ENCODE peak calls at places on chromosomes 1 and 21, in four cellular contexts. D is HuH-7.5; R is heart left ventricle; A is activated CD8-positive, alpha-beta memory T cell treated with anti-CD3 and anti-CD28 coated beads, Interleukin-2, amount 50 U/mL, for 48 hours. Z is an unnamed sample.

GRCh38 chr1:219413523-219413922 is 199.4 kb downstream of the ZC3H11B start:
- DNase-seq in D (no peak), R (peak), A (no peak), Z (peak)

GRCh38 chr1:107184888-107185287 is 44.0 kb downstream of the NTNG1 start:
- DNase-seq in D (no peak), R (no peak), A (no peak), Z (no peak)

GRCh38 chr1:55584521-55585401 is 369.6 kb upstream of the USP24 start:
- DNase-seq in D (no peak), R (no peak), A (no peak), Z (no peak)

GRCh38 chr1:228370941-228371740 is 35.5 kb downstream of the TRIM11 start:
- DNase-seq in D (no peak), R (peak), A (no peak), Z (no peak)

GRCh38 chr1:87171199-87171598 is 157.5 kb upstream of the LMO4 start:
- DNase-seq in D (no peak), R (no peak), A (no peak), Z (no peak)

GRCh38 chr1:109557520-109557919 is 9.1 kb downstream of the GNAI3 start:
- DNase-seq in D (no peak), R (no peak), A (no peak), Z (no peak)

GRCh38 chr1:246728311-246728710 is 4.1 kb downstream of the SCCPDH start:
- DNase-seq in D (no peak), R (no peak), A (no peak), Z (no peak)

GRCh38 chr21:15001773-15002647 is 62.8 kb downstream of the NRIP1 start:
- DNase-seq in D (no peak), R (no peak), A (no peak), Z (no peak)

GRCh38 chr1:234915923-234916675 is 212.5 kb downstream of the TOMM20 start:
- DNase-seq in D (no peak), R (peak), A (no peak), Z (peak)

GRCh38 chr1:26540346-26540745 is 10.8 kb downstream of the RPS6KA1 start:
- DNase-seq in D (no peak), R (no peak), A (no peak), Z (no peak)

GRCh38 chr1:222090103-222090502 is 348.2 kb upstream of the DUSP10 start:
- DNase-seq in D (no peak), R (no peak), A (no peak), Z (no peak)

GRCh38 chr1:63323866-63324778 is 1.8 kb downstream of the FOXD3 start:
- DNase-seq in D (no peak), R (no peak), A (peak), Z (no peak)

GRCh38 chr1:180278193-180278556 is 48.1 kb downstream of the LHX4 start:
- DNase-seq in D (no peak), R (no peak), A (no peak), Z (no peak)

GRCh38 chr1:28370220-28371010 is 875 bp downstream of the PHACTR4 start:
- DNase-seq in D (peak), R (no peak), A (no peak), Z (peak)

GRCh38 chr1:183218981-183219621 is 33.0 kb downstream of the LAMC2 start:
- DNase-seq in D (no peak), R (peak), A (no peak), Z (no peak)

GRCh38 chr1:185406006-185406974 is 89.2 kb upstream of the IVNS1ABP start:
- DNase-seq in D (no peak), R (no peak), A (no peak), Z (no peak)

GRCh38 chr1:200334661-200335256 is 75.1 kb downstream of the ZNF281 start:
- DNase-seq in D (no peak), R (no peak), A (no peak), Z (no peak)

GRCh38 chr1:79040424-79041089 is 34.0 kb upstream of the ADGRL4 start:
- DNase-seq in D (no peak), R (no peak), A (no peak), Z (no peak)

GRCh38 chr21:31771685-31772084 is 39.8 kb upstream of the SCAF4 start:
- DNase-seq in D (no peak), R (no peak), A (no peak), Z (no peak)

GRCh38 chr1:8604041-8604942 is 213.1 kb downstream of the RERE start:
- DNase-seq in D (no peak), R (no peak), A (no peak), Z (no peak)

GRCh38 chr1:91805343-91805801 is 80.6 kb downstream of the TGFBR3 start:
- DNase-seq in D (no peak), R (no peak), A (peak), Z (no peak)

GRCh38 chr1:229108598-229109201 is 162.2 kb upstream of the RAB4A start:
- DNase-seq in D (no peak), R (no peak), A (no peak), Z (no peak)

GRCh38 chr1:89855413-89856123 is 34.7 kb downstream of the LRRC8D start:
- DNase-seq in D (no peak), R (no peak), A (no peak), Z (peak)

GRCh38 chr1:151756291-151756690 is 7.0 kb downstream of the MRPL9 start:
- DNase-seq in D (no peak), R (no peak), A (no peak), Z (peak)

GRCh38 chr1:101337968-101338367 is 101.1 kb downstream of the S1PR1 start:
- DNase-seq in D (no peak), R (no peak), A (no peak), Z (no peak)

GRCh38 chr1:25675729-25676476 is 59.3 kb downstream of the MAN1C1 start:
- DNase-seq in D (no peak), R (no peak), A (peak), Z (no peak)

GRCh38 chr1:99465176-99465900 is 180.6 kb upstream of the PALMD start:
- DNase-seq in D (no peak), R (no peak), A (no peak), Z (peak)

GRCh38 chr1:167431261-167431908 is 86.9 kb downstream of the CD247 start:
- DNase-seq in D (no peak), R (no peak), A (no peak), Z (peak)

GRCh38 chr1:229251185-229251584 is 19.7 kb upstream of the RAB4A start:
- DNase-seq in D (no peak), R (no peak), A (peak), Z (no peak)

GRCh38 chr1:157978547-157979403 is 14.7 kb upstream of the KIRREL1 start:
- DNase-seq in D (no peak), R (peak), A (no peak), Z (peak)

GRCh38 chr1:5645135-5645399 is 347.2 kb downstream of the NPHP4 start:
- DNase-seq in D (no peak), R (no peak), A (peak), Z (no peak)